ENCODE peak calls at places on chromosomes 12 and 14, in five cellular contexts. J, A, C, L and P are unnamed samples.

GRCh38 chr14:102774391-102775153 is 2.7 kb upstream of the TRAF3 start:
- DNase-seq in J (peak), A (peak), C (peak), L (peak), P (peak)

GRCh38 chr12:116384629-116385485 is 107.4 kb upstream of the MED13L start:
- DNase-seq in J (no peak), A (no peak), C (no peak), L (no peak), P (peak)

GRCh38 chr12:132619301-132620112 is 931 bp downstream of the P2RX2 start:
- DNase-seq in J (no peak), A (no peak), C (no peak), L (no peak), P (no peak)

GRCh38 chr12:79083181-79083580 is 218.6 kb downstream of the SYT1 start:
- DNase-seq in J (no peak), A (no peak), C (no peak), L (no peak), P (no peak)

GRCh38 chr12:96395236-96395635 is 5.0 kb downstream of the CDK17 start:
- DNase-seq in J (no peak), A (no peak), C (no peak), L (peak), P (no peak)

GRCh38 chr12:90543393-90543792 is 411.6 kb downstream of the CCER1 start:
- DNase-seq in J (no peak), A (no peak), C (no peak), L (no peak), P (no peak)

GRCh38 chr12:60489071-60489470 is 893.2 kb downstream of the SLC16A7 start:
- DNase-seq in J (no peak), A (no peak), C (no peak), L (no peak), P (no peak)

GRCh38 chr12:22499445-22499844 is 44.9 kb downstream of the C2CD5 start:
- DNase-seq in J (no peak), A (no peak), C (no peak), L (no peak), P (no peak)

GRCh38 chr14:66281036-66281776 is 205.0 kb upstream of the CCDC196 start:
- DNase-seq in J (no peak), A (no peak), C (no peak), L (no peak), P (no peak)

GRCh38 chr14:101025131-101025530 is 121.6 kb upstream of the RTL1 start:
- DNase-seq in J (no peak), A (no peak), C (no peak), L (no peak), P (no peak)

GRCh38 chr12:108511633-108512540 is 3.2 kb upstream of the FICD start:
- DNase-seq in J (peak), A (peak), C (peak), L (peak), P (peak)

GRCh38 chr14:25049559-25050493 is at the start of gene STXBP6:
- DNase-seq in J (no peak), A (no peak), C (no peak), L (peak), P (peak)

GRCh38 chr12:52506858-52507715 is 13.1 kb downstream of the KRT5 start:
- DNase-seq in J (no peak), A (no peak), C (peak), L (peak), P (no peak)

GRCh38 chr12:116620085-116620734 is 61.0 kb downstream of the MAP1LC3B2 start:
- DNase-seq in J (no peak), A (no peak), C (no peak), L (peak), P (no peak)

GRCh38 chr12:56084958-56085543 is 5.1 kb downstream of the ERBB3 start:
- DNase-seq in J (no peak), A (no peak), C (peak), L (no peak), P (peak)

GRCh38 chr14:31360919-31361662 is 59.3 kb downstream of the HEATR5A start:
- DNase-seq in J (no peak), A (no peak), C (no peak), L (no peak), P (no peak)

GRCh38 chr12:10454531-10454930 is 1.4 kb upstream of the KLRC1 start:
- DNase-seq in J (no peak), A (no peak), C (no peak), L (no peak), P (no peak)

GRCh38 chr12:79301181-79301580 is 389.6 kb downstream of the PAWR start:
- DNase-seq in J (no peak), A (no peak), C (no peak), L (no peak), P (no peak)

GRCh38 chr14:52992236-52992635 is 41.4 kb upstream of the FERMT2 start:
- DNase-seq in J (no peak), A (no peak), C (no peak), L (no peak), P (no peak)

GRCh38 chr14:23539209-23539866 is 12.2 kb downstream of the ZFHX2 start:
- DNase-seq in J (no peak), A (no peak), C (peak), L (peak), P (peak)

GRCh38 chr14:54818201-54819133 is 84.2 kb downstream of the GCH1 start:
- DNase-seq in J (no peak), A (no peak), C (peak), L (peak), P (no peak)

GRCh38 chr14:34501997-34502396 is 37.5 kb downstream of the EAPP start:
- DNase-seq in J (no peak), A (no peak), C (no peak), L (no peak), P (no peak)

GRCh38 chr12:126974779-126975178 is 1292.2 kb upstream of the TMEM132C start:
- DNase-seq in J (no peak), A (no peak), C (peak), L (no peak), P (no peak)

GRCh38 chr14:104395941-104396681 is 183.5 kb upstream of the C14orf180 start:
- DNase-seq in J (no peak), A (no peak), C (no peak), L (no peak), P (peak)

GRCh38 chr14:35695647-35696046 is 113.4 kb downstream of the RALGAPA1 start:
- DNase-seq in J (no peak), A (no peak), C (no peak), L (no peak), P (no peak)

GRCh38 chr14:102418169-102418852 is 55.6 kb downstream of the TECPR2 start:
- DNase-seq in J (no peak), A (no peak), C (no peak), L (no peak), P (no peak)

GRCh38 chr12:109735825-109736551 is 22.4 kb downstream of the FAM222A start:
- DNase-seq in J (no peak), A (no peak), C (no peak), L (no peak), P (peak)

GRCh38 chr14:100723135-100723883 is 3.4 kb upstream of the DLK1 start:
- DNase-seq in J (no peak), A (no peak), C (no peak), L (no peak), P (no peak)

GRCh38 chr14:33475623-33476022 is 475.3 kb downstream of the EGLN3 start:
- DNase-seq in J (no peak), A (peak), C (no peak), L (peak), P (peak)

GRCh38 chr12:113151655-113152054 is 2.1 kb downstream of the CFAP73 start:
- DNase-seq in J (no peak), A (no peak), C (no peak), L (no peak), P (no peak)

DNA sequence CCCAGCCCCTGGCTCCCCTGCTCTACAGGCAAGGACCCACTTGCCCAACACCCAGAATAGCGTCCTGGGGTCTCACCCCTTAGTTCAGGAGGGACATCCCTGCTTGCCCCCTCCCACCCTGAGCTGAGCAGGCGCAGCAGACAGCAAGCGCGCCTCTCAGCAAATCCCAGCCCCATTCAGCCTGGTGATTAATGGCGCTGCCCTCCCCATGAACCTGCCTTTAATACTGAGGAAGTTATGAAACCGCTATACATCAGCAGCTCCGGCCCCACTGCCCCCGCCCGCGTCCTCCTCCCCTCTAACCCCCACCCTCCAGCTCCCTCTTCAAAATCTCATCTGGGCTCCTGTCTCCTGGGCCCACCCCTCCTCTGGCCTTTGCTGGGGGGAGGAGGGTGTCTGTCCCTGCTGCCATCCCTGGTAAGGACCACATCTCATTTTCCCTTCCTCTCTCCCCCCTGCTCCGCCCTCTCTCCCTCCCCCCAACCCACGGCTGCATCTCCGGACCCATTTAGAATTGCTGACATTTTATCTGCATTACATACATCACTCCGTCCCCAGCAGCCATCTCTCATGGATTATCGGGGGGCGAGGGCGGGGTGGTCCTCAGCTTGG is 7.1 kb upstream of the SMUG1 start:
- DNase-seq in J (no peak), A (no peak), C (peak), L (no peak), P (no peak)
- TF ChIP-seq CREB1 in J (no peak), A (no peak), C (no peak), L (no peak), P (no peak)

GRCh38 chr12:71641390-71641789 is 22.3 kb downstream of the ZFC3H1 start:
- DNase-seq in J (no peak), A (no peak), C (peak), L (no peak), P (no peak)

GRCh38 chr12:71640316-71640715 is 23.3 kb downstream of the ZFC3H1 start:
- DNase-seq in J (no peak), A (no peak), C (no peak), L (no peak), P (no peak)

GRCh38 chr12:71638499-71638898 is 25.1 kb downstream of the ZFC3H1 start:
- DNase-seq in J (no peak), A (no peak), C (no peak), L (no peak), P (no peak)

GRCh38 chr12:71636704-71637115 is 26.9 kb downstream of the ZFC3H1 start:
- DNase-seq in J (peak), A (no peak), C (peak), L (peak), P (no peak)

DNA sequence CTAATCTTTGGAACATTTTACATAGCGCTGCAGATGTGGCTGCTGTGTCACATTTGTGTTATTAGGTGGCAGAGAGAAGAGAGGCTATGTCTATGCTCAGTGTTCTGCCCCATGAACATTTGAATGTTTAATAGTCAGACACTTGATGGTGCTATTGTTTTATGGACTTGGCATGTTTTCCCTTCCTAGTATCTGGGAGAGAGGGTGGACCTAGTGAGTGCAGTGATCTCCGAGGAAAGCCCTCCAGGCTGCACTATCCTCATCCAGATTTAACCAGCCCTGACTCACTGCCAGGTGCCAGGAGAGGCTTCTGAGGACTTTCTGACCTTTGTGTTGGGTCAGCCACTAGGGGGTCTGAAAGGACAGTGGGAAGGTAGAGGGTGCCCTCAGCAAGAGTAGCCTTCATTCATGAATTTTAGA is 24.3 kb downstream of the ZFC3H1 start:
- DNase-seq in J (no peak), A (no peak), C (peak), L (peak), P (no peak)
- TF ChIP-seq ATF2 in J (no peak), A (no peak), C (no peak), L (no peak), P (no peak)

GRCh38 chr14:50963919-50964318 is 19.6 kb upstream of the PYGL start:
- DNase-seq in J (no peak), A (no peak), C (no peak), L (no peak), P (no peak)

GRCh38 chr14:50961606-50962259 is 17.4 kb upstream of the PYGL start:
- DNase-seq in J (no peak), A (no peak), C (no peak), L (no peak), P (no peak)

GRCh38 chr14:50967719-50968266 is 23.5 kb upstream of the PYGL start:
- DNase-seq in J (no peak), A (no peak), C (no peak), L (no peak), P (no peak)

GRCh38 chr14:50967104-50967503 is 22.8 kb upstream of the PYGL start:
- DNase-seq in J (no peak), A (no peak), C (no peak), L (no peak), P (no peak)

DNA sequence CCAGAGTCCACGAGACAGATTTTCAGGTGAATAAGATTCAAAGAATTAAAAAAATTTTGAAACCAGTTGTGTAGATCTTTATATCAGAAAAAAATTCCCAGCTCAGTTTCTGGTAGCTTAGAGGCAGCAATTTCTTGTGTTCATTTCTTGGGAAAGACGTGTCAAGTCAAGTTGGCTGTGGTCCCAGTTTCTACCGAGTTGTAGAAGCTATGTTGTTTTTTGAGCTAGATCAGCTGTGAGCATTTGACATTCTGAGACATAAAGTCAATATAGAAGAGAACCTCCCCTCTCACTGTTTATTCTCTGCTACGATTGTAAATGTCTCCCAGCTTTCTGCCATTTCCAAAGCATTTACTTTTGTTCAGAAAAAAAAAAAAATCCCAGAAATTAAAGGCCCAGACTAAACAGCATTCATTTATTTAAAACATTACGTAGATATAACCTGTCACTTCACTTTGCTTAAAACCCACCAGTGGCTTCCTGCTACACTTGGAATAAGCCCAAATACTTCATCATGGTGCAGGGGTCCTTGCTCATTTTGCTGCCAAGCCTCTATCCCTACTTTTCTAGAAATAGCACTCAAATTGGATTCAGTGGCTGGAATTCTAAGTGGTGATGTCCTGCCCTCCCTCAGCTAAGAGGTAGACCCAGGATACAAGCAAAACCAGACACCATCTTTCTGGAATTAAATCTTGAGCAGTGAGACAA is 20.6 kb upstream of the PYGL start:
- DNase-seq in J (no peak), A (no peak), C (no peak), L (peak), P (no peak)
- TF ChIP-seq CREB1 in J (no peak), A (no peak), C (no peak), L (no peak), P (no peak)

DNA sequence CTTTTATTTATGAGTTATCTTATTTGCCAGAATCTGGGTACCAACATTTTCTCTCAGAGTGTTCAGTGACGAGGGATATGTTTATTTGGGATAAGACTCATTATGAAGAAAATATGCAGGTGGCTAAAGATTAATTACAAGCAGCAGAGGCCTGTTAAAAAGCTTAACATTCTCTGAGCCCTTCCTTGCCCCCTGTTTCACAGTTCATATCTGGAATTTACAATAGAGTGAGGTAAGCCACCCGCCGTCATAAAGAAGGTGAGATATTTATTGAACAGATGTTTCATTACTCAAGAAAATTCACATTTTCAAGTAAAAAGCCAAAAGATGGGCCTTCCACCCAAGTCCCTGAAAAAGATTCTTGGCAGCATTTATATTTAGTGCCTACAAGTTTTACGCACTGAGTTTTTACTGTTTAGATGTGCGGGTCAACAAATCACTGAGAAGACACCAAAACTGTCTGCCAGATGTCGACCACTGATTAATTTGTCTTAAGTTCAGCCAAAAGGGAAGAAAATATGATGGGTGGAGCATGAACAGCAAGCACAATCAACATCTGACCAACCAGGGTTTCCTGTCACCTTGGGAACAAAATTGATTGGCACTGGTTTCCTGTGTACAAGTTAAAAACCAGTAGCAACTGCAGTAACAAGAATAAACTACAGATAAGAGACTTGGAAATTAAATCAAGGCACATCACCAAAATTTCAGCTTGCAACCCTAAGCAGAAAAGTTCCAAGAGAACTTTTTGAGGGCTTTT is 85.5 kb upstream of the PTPRB start:
- DNase-seq in J (no peak), A (no peak), C (no peak), L (no peak), P (no peak)
- TF ChIP-seq ATF2 in J (no peak), A (no peak), C (no peak), L (no peak), P (no peak)

DNA sequence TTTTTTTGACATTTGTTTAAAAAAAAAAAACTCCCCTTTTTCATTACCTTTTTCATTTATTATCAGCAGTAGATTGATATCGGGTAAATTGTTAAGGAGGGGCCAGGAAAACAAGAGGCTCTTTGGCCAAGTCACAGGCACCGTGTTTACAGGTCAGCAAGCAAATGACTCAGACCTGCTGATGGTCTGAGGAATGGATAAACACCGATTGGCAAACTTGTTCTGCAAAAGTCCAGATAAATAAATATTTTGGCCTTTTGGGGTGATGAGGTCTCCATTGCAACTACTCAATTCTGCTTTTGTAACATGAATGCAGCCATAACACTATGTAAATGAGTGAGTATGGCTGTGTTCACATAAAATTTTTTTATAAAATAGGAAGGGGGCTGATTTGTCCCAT is 94.0 kb downstream of the RPS29 start:
- DNase-seq in J (no peak), A (no peak), C (no peak), L (no peak), P (no peak)
- TF ChIP-seq CREB1 in J (no peak), A (no peak), C (no peak), L (no peak), P (no peak)

GRCh38 chr12:666066-666465 is 2.8 kb upstream of the NINJ2 start:
- DNase-seq in J (no peak), A (no peak), C (no peak), L (no peak), P (no peak)
- TF ChIP-seq ATF2 in J (no peak), A (no peak), C (no peak), L (no peak), P (no peak)

GRCh38 chr12:76711241-76711640 is 52.7 kb upstream of the ZDHHC17 start:
- DNase-seq in J (no peak), A (no peak), C (no peak), L (no peak), P (no peak)

GRCh38 chr12:76713986-76714385 is 49.9 kb upstream of the ZDHHC17 start:
- DNase-seq in J (no peak), A (no peak), C (no peak), L (no peak), P (no peak)

GRCh38 chr12:76714415-76714814 is 49.5 kb upstream of the ZDHHC17 start:
- DNase-seq in J (no peak), A (no peak), C (no peak), L (no peak), P (no peak)

GRCh38 chr12:76714861-76715260 is 49.1 kb upstream of the ZDHHC17 start:
- DNase-seq in J (no peak), A (no peak), C (no peak), L (no peak), P (no peak)

DNA sequence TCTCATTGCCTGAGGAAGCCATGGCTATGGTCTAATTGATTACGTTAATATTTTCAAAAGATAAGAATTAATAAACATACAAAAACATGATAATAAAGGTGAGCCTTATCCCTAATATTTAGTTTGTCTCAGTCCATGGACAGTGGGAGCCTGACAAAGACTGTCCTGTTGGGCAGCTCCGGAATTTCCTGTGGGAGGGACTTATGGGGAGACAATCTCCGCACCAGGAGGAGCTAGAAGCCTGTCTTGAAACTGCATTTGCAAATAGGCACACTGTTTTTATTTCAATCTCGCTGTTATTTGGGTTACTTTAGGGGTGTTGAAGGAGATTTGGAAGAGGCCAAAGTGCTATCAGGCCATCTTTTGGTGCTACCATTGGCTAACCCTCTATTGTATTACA is 50.8 kb upstream of the ZDHHC17 start:
- DNase-seq in J (no peak), A (no peak), C (no peak), L (peak), P (peak)
- TF ChIP-seq CREB1 in J (no peak), A (no peak), C (no peak), L (no peak), P (no peak)